ENCODE peak calls at places on chromosomes 3 and 15, in five cellular contexts. J, R, G, S and N are unnamed samples.

GRCh38 chr15:26628879-26629529 is 143.9 kb downstream of the GABRB3 start:
- DNase-seq in S (peak; percentile 11), G (no peak), R (peak; percentile 86), J (no peak), N (no peak)

GRCh38 chr15:32872606-32873291 is 154.9 kb downstream of the GREM1 start:
- DNase-seq in S (peak; percentile 72), J (no peak), G (no peak), R (peak; percentile 67), N (no peak)

GRCh38 chr3:127781411-127782001 is 40.8 kb downstream of the MGLL start:
- DNase-seq in G (no peak), J (no peak), R (no peak), S (peak; percentile 49), N (no peak)

GRCh38 chr15:79834496-79834895 is 62.3 kb downstream of the MTHFS start:
- DNase-seq in J (no peak), S (no peak), R (no peak), G (peak; percentile 32), N (no peak)

GRCh38 chr3:42063886-42064285 is 27.3 kb upstream of the TRAK1 start:
- DNase-seq in J (no peak), G (no peak), S (peak; percentile 61), R (no peak), N (no peak)

GRCh38 chr3:47512416-47513124 is 942 bp downstream of the ELP6 start:
- DNase-seq in S (peak; percentile 18), R (peak; percentile 66), G (peak; percentile 31), J (peak; percentile 12), N (no peak)

GRCh38 chr3:158847466-158847849 is 45.6 kb downstream of the MFSD1 start:
- DNase-seq in S (peak; percentile 3), R (no peak), J (no peak), G (no peak), N (no peak)

GRCh38 chr3:21357241-21357640 is 393.8 kb downstream of the ZNF385D start:
- DNase-seq in R (no peak), J (no peak), G (no peak), S (no peak), N (no peak)

GRCh38 chr15:44968475-44968874 is 12.0 kb downstream of the TERB2 start:
- DNase-seq in G (no peak), S (no peak), J (no peak), R (no peak), N (no peak)

GRCh38 chr15:52336530-52336929 is 40.9 kb upstream of the MYO5C start:
- DNase-seq in S (no peak), R (no peak), J (no peak), G (no peak), N (no peak)

GRCh38 chr3:79618883-79619282 is 148.9 kb downstream of the ROBO1 start:
- DNase-seq in R (no peak), G (no peak), J (no peak), S (no peak), N (no peak)

GRCh38 chr3:159266779-159267178 is 464.9 kb downstream of the MFSD1 start:
- DNase-seq in J (peak; percentile 63), G (peak; percentile 25), R (no peak), S (peak; percentile 33), N (no peak)

GRCh38 chr15:55457401-55458022 is 49.2 kb downstream of the PIERCE2 start:
- DNase-seq in S (no peak), J (no peak), G (no peak), R (no peak), N (no peak)

GRCh38 chr3:143120716-143121239 is 1.2 kb downstream of the CHST2 start:
- DNase-seq in R (no peak), J (peak; percentile 23), G (no peak), S (peak; percentile 50), N (no peak)

GRCh38 chr15:38670142-38671002 is 105.8 kb upstream of the RASGRP1 start:
- DNase-seq in R (no peak), J (no peak), G (no peak), S (no peak), N (no peak)

GRCh38 chr3:111810909-111811308 is 48.2 kb upstream of the PHLDB2 start:
- DNase-seq in G (no peak), J (no peak), S (peak; percentile 74), R (no peak), N (no peak)

GRCh38 chr3:194671900-194672808 is at the start of gene LSG1:
- DNase-seq in S (peak; percentile 98), R (peak; percentile 93), G (peak; percentile 93), J (peak; percentile 85), N (peak; percentile 91)

GRCh38 chr15:88032787-88033186 is 223.8 kb downstream of the NTRK3 start:
- DNase-seq in R (no peak), J (no peak), G (no peak), S (no peak), N (no peak)

GRCh38 chr15:100569406-100569805 is 32.6 kb downstream of the LINS1 start:
- DNase-seq in G (no peak), R (no peak), J (no peak), S (no peak), N (no peak)

GRCh38 chr15:70127288-70127746 is 29.6 kb upstream of the TLE3 start:
- DNase-seq in G (no peak), J (peak; percentile 50), R (no peak), S (peak; percentile 77), N (no peak)

GRCh38 chr3:58560771-58561311 is 16.4 kb downstream of the FAM107A start:
- DNase-seq in J (no peak), G (no peak), R (peak; percentile 47), S (peak; percentile 95), N (no peak)

GRCh38 chr3:53375019-53375418 is 27.7 kb upstream of the DCP1A start:
- DNase-seq in J (peak; percentile 79), R (no peak), G (peak; percentile 69), S (peak; percentile 73), N (peak; percentile 66)

GRCh38 chr3:116966649-116967048 is 257.1 kb downstream of the TUSC7 start:
- DNase-seq in S (no peak), J (no peak), R (no peak), G (no peak), N (no peak)

GRCh38 chr3:147383617-147384016 is 22.7 kb downstream of the ZIC4 start:
- DNase-seq in J (no peak), R (no peak), G (no peak), S (no peak), N (no peak)
- TF ChIP-seq CTCF in J (peak; percentile 43), R (no peak), G (peak; percentile 16), S (peak; percentile 24), N (no peak)

DNA sequence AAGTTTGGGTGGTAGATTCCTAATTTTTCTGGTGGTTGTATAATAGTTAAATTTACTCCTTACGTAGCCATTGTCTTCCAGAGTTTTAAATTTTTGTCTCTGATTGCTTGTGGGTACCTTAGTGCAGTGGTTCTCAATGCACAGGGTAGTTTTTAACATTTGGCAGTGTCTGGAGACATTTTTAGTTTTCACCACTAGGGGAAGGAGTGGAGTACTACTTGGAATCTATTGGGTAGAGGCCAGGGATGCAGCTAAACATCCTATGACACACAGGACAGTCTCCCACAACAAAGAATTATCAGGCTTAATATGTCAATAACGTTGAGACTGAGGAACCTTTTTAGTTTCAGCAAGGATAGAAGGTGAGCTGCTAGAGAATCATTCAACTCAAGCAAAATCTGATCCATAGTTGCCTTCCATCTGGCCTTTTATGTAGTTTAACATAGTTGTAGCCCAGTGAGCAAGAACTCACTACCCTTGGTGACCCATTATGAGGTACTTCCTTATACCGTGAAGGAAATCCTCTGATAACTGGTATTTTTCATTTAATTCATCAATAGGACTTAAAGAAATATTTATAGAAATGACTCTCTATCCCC is 8.6 kb upstream of the STX19 start:
- DNase-seq in R (no peak), J (no peak), G (no peak), S (peak; percentile 60), N (no peak)
- TF ChIP-seq CTCF in R (peak; percentile 30), J (peak; percentile 61), G (peak; percentile 16), S (peak; percentile 62), N (peak; percentile 63)

GRCh38 chr3:149958171-149958796 is 12.4 kb downstream of the PFN2 start:
- DNase-seq in R (no peak), J (no peak), S (no peak), G (no peak), N (no peak)
- TF ChIP-seq CTCF in R (no peak), J (no peak), S (no peak), G (no peak), N (no peak)

GRCh38 chr15:68593826-68594532 is 15.2 kb downstream of the CORO2B start:
- DNase-seq in S (no peak), J (no peak), G (no peak), R (no peak), N (no peak)

GRCh38 chr15:68594533-68595259 is 15.9 kb downstream of the CORO2B start:
- DNase-seq in J (no peak), S (no peak), R (no peak), G (no peak), N (no peak)

GRCh38 chr15:68595260-68595564 is 16.4 kb downstream of the CORO2B start:
- DNase-seq in J (no peak), S (no peak), G (no peak), R (no peak), N (no peak)

GRCh38 chr15:68596691-68597090 is 17.9 kb downstream of the CORO2B start:
- DNase-seq in S (no peak), R (no peak), G (no peak), J (no peak), N (no peak)

DNA sequence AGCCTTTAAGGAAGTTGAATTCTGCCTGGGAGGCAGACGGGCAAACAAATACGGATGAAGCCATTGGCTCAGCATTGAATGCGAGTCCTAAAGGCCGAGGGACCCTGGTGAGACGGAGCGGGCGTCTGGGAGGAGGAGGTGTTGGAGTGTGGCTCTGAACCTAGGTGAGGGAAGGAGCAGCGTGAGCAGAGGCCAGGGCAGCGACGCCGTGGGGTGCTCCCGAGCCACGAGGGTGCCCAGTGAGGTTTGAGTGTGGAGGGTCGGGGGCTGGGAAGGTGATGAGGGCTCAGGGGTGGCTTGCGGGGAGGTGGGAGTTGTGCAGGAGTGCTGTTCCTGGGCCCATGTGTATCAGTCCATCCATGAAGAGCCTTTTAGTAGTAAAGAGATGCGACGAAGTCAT is 17.0 kb downstream of the CORO2B start:
- DNase-seq in G (no peak), R (no peak), J (no peak), S (no peak), N (no peak)
- TF ChIP-seq CTCF in G (no peak), R (no peak), J (no peak), S (no peak), N (no peak)

DNA sequence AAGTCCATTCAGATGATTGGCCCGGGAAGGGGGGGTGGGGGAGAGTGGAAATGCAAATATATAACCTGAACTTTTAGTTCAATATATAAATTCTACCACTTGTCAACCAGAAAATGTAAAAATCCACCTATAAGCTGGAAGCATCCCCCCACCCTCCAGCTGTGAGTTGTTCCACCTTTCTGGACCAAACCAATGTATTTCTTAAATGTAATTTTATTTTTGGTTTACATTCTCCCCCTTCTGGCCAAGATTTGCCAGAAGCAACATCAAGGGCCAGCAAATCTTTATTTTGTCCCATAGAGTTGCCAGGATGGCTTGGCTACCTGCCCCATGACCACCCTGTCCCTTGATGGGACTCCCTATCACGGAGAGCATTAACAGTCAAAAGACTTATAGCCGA is 545.7 kb downstream of the TBL1XR1 start:
- DNase-seq in J (no peak), R (no peak), S (peak; percentile 1), G (no peak), N (no peak)
- TF ChIP-seq CTCF in J (no peak), R (no peak), S (no peak), G (no peak), N (no peak)